ENCODE peak calls at places on chromosomes 11 and 22, in seven cellular contexts. L is transverse colon, U is Peyer's patch, Y is HCT116, D is H54, B is K562, O is right lobe of liver. K is an unnamed sample.

GRCh38 chr11:31641477-31642062 is 132.0 kb downstream of the ELP4 start:
- DNase-seq in L (peak), U (no peak), Y (peak), D (no peak), B (peak), O (no peak), K (peak)

GRCh38 chr11:96744697-96745096 is 354.9 kb downstream of the JRKL start:
- DNase-seq in L (no peak), U (no peak), Y (no peak), D (no peak), B (no peak), O (no peak), K (no peak)

GRCh38 chr22:50542416-50542927 is 3.2 kb upstream of the KLHDC7B start:
- DNase-seq in L (peak), U (no peak), Y (no peak), D (no peak), B (no peak), O (peak), K (no peak)

GRCh38 chr11:74696932-74697687 is 34.1 kb downstream of the CHRDL2 start:
- DNase-seq in L (peak), U (peak), Y (no peak), D (no peak), B (peak), O (peak), K (no peak)

GRCh38 chr11:84384637-84385227 is 1098.6 kb upstream of the CCDC90B start:
- DNase-seq in L (peak), U (peak), Y (no peak), D (no peak), B (peak), O (no peak), K (peak)

GRCh38 chr11:1310772-1311468 is 1.5 kb upstream of the TOLLIP start:
- DNase-seq in L (no peak), U (peak), Y (no peak), D (no peak), B (no peak), O (no peak), K (no peak)

GRCh38 chr22:29000225-29000556 is 61.4 kb downstream of the C22orf31 start:
- DNase-seq in L (no peak), U (no peak), Y (no peak), D (no peak), B (no peak), O (no peak), K (no peak)

GRCh38 chr22:50531546-50532352 is 1.9 kb upstream of the TYMP start:
- DNase-seq in L (peak), U (peak), Y (no peak), D (no peak), B (no peak), O (peak), K (peak)

GRCh38 chr11:118939412-118939915 is 13.7 kb upstream of the BCL9L start:
- DNase-seq in L (no peak), U (no peak), Y (no peak), D (no peak), B (no peak), O (no peak), K (no peak)

GRCh38 chr11:127733552-127733951 is 733.0 kb upstream of the KIRREL3 start:
- DNase-seq in L (no peak), U (no peak), Y (no peak), D (no peak), B (no peak), O (no peak), K (peak)

GRCh38 chr11:72614381-72614780 is 59.8 kb downstream of the PDE2A start:
- DNase-seq in L (no peak), U (no peak), Y (no peak), D (no peak), B (no peak), O (no peak), K (no peak)

GRCh38 chr11:5891216-5891800 is 1.7 kb upstream of the OR52E5 start:
- DNase-seq in L (no peak), U (no peak), Y (no peak), D (no peak), B (peak), O (no peak), K (peak)

GRCh38 chr22:36077261-36077660 is 48.6 kb upstream of the RBFOX2 start:
- DNase-seq in L (no peak), U (no peak), Y (no peak), D (no peak), B (no peak), O (no peak), K (no peak)

GRCh38 chr11:124600924-124601323 is 10.3 kb upstream of the PANX3 start:
- DNase-seq in L (no peak), U (no peak), Y (no peak), D (no peak), B (no peak), O (no peak), K (no peak)

GRCh38 chr11:1490651-1491050 is 4.1 kb upstream of the MOB2 start:
- DNase-seq in L (no peak), U (no peak), Y (no peak), D (no peak), B (no peak), O (peak), K (no peak)

GRCh38 chr11:133925756-133926155 is 31.0 kb downstream of the IGSF9B start:
- DNase-seq in L (no peak), U (no peak), Y (no peak), D (no peak), B (no peak), O (no peak), K (no peak)

GRCh38 chr11:120168960-120169681 is 31.2 kb upstream of the TRIM29 start:
- DNase-seq in L (peak), U (peak), Y (no peak), D (no peak), B (peak), O (peak), K (peak)

GRCh38 chr11:93519179-93519578 is 24.0 kb downstream of the SMCO4 start:
- DNase-seq in L (no peak), U (no peak), Y (no peak), D (no peak), B (no peak), O (no peak), K (no peak)

GRCh38 chr11:12043221-12043620 is 34.8 kb upstream of the DKK3 start:
- DNase-seq in L (no peak), U (no peak), Y (no peak), D (no peak), B (no peak), O (no peak), K (no peak)

GRCh38 chr11:1276866-1277615 is 32.4 kb downstream of the TOLLIP start:
- DNase-seq in L (no peak), U (no peak), Y (no peak), D (no peak), B (no peak), O (peak), K (no peak)

GRCh38 chr11:6735306-6735705 is 36.5 kb downstream of the OR2AG2 start:
- DNase-seq in L (no peak), U (no peak), Y (no peak), D (no peak), B (no peak), O (no peak), K (no peak)

GRCh38 chr11:99176430-99176829 is 155.7 kb downstream of the CNTN5 start:
- DNase-seq in L (no peak), U (no peak), Y (no peak), D (no peak), B (no peak), O (no peak), K (no peak)

GRCh38 chr11:396948-397548 is 3.0 kb downstream of the PKP3 start:
- DNase-seq in L (peak), U (peak), Y (no peak), D (no peak), B (no peak), O (no peak), K (peak)

DNA sequence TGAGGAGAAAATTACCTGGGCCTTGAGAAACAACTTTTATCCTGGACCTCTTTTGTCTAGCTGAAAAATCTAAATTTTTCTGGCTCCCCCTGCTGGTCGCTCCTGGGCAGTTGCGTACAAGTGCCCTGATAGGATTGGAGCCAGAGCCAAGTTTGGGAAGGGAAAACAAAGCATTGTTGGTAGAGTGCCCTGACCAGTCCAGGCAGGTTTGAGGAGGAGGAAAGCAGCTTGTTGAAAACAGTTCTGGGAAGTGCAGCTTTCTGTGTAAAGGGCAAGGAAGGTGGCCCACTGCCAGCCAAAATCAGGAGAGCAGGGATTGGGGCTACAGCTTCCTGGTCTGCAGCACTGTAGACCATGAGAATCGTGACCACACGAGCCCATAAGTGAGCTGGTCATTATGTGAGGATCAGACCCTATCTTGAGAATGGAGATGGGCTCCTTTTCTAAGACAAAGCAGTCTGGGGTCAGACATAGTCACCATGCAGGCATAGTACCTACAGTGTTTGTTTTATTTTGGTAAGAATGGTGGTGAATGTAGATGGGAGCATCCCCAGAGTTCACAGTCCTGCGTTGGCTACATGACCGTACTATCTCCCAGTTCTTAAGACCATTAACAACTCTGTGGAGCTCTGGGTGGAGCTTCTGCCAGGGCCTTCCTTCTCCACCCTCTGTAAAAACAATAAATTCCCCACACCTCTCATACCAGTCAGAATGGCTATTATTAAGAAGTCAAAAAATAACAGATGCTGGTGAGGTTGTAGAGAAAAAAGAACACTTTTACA is 21.3 kb upstream of the PIK3IP1 start:
- DNase-seq in L (peak), U (peak), Y (peak), D (peak), B (peak), O (peak), K (peak)
- TF ChIP-seq POLR2A in L (no peak), U (no peak), Y (no peak), D (no peak), B (no peak), O (no peak), K (no peak)

DNA sequence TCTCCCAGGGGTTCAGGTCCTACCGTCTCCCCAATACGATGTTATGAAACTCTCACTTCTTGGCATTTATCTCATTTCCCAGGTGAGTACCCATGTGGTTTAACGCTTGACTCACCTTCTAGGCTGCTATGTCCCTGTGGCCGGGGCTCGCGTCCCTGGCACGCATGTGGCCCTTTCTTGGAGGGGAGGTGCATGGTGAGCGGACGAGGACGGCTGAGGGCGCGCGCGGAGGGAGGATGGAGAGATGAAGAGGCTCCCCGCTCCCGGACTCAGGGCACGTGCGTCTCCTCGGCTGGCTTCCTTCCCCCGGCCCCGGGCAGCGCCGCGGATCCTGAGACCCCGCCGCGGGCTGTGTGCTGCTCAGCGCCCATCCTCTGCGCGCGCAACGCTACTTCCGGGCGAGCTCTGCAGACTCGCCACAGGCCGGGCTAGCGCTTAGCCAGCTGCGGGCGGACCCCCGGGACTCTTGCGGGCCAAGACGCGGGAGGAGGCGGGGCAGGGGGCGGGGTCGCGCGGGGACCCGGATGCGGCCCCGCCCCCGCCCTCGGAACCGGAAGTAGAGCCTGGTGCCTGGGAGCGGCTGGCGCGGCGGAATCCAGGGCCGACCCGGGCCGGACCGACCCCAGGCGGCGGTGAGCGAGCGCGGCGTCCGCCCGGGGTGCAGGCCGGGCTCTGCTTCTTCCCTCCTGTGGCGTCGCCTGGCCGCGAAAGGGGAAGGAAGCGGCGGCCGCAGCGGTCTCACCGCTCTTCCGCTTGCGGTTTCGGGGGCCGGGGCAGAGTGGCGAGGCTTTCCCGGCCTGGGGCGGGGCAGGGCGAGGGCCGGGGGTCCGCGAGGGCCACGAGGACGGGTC is at the start of gene CTTN:
- DNase-seq in L (peak), U (peak), Y (peak), D (peak), B (peak), O (peak), K (peak)
- TF ChIP-seq POLR2A in L (peak), U (peak), Y (peak), D (peak), B (peak), O (peak), K (peak)

GRCh38 chr22:46012182-46012880 is 35.4 kb upstream of the WNT7B start:
- DNase-seq in L (peak), U (peak), Y (no peak), D (no peak), B (no peak), O (peak), K (peak)

GRCh38 chr22:46010177-46010867 is 33.4 kb upstream of the WNT7B start:
- DNase-seq in L (no peak), U (no peak), Y (no peak), D (no peak), B (no peak), O (peak), K (no peak)

GRCh38 chr22:46009730-46010129 is 32.8 kb upstream of the WNT7B start:
- DNase-seq in L (no peak), U (no peak), Y (no peak), D (no peak), B (no peak), O (peak), K (no peak)

GRCh38 chr22:46011627-46012181 is 34.7 kb upstream of the WNT7B start:
- DNase-seq in L (no peak), U (no peak), Y (no peak), D (no peak), B (no peak), O (peak), K (no peak)

DNA sequence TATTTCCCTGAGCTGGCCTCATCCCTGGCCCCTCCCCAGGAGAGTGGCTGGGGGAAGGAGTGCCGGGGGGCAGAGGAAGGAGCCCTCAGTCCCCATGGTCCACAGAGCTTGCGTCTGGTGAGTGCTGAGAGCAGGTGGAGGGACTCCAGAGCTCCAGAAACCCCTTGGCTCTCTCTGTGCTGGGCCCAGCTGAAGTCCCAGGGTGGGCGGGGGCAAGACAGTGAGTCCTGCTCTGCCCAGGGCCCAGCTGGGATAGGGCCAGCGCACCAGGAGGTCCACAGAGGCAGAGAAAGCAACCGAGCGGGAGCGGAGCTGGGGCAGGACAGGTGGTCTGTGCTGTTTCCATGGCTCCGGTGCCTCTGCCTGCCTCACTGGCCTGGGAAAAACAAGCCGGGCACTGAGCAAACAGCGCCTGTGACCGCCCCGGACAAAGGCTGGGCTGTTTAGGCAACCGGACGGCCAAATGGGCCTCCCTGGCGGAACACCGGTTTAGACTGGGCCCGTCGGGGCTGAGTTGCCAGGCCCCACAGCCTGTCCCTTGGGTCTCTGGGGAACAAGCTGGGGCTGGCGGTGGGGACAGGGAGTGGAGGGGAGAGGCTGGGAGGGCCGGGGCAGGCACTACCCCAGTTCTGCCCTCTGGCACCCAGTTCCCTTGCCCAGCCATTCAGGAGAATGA is 34.1 kb upstream of the WNT7B start:
- DNase-seq in L (no peak), U (no peak), Y (no peak), D (no peak), B (no peak), O (peak), K (no peak)
- TF ChIP-seq POLR2A in L (no peak), U (no peak), Y (no peak), D (no peak), B (no peak), O (no peak), K (no peak)

GRCh38 chr11:64223001-64223651 is 2.9 kb downstream of the TRPT1 start:
- DNase-seq in L (no peak), U (no peak), Y (no peak), D (no peak), B (no peak), O (peak), K (no peak)
- TF ChIP-seq POLR2A in L (no peak), U (no peak), Y (no peak), D (no peak), B (peak), O (no peak), K (no peak)